ENCODE peak calls at places on chromosomes 7 and 10, in seven cellular contexts. W is HL-60; A is anterior cingulate cortex; P is germinal center; I is activated CD8-positive, alpha-beta memory T cell treated with anti-CD3 and anti-CD28 coated beads, Interleukin-2, amount 50 U/mL, for 48 hours; Z is astrocyte of the cerebellum; L is fibroblast of pulmonary artery. F is an unnamed sample.

GRCh38 chr7:1873857-1874521 is 203.9 kb downstream of the ELFN1 start:
- DNase-seq in W (no peak), A (no peak), P (no peak), I (no peak), Z (no peak), L (no peak), F (no peak)

GRCh38 chr10:18658301-18658991 is 785 bp upstream of the ARL5B start:
- DNase-seq in W (no peak), A (no peak), P (peak), I (peak), Z (no peak), L (peak), F (no peak)

GRCh38 chr10:43965033-43965917 is 316.6 kb upstream of the ZNF32 start:
- DNase-seq in W (no peak), A (no peak), P (peak), I (no peak), Z (peak), L (peak), F (peak)

GRCh38 chr10:70769121-70769520 is 16.1 kb downstream of the TBATA start:
- DNase-seq in W (no peak), A (no peak), P (no peak), I (peak), Z (no peak), L (no peak), F (no peak)

GRCh38 chr10:103734731-103735130 is 120.6 kb downstream of the SH3PXD2A start:
- DNase-seq in W (no peak), A (no peak), P (no peak), I (no peak), Z (no peak), L (no peak), F (no peak)

GRCh38 chr10:124666494-124666893 is 77.7 kb downstream of the FAM53B start:
- DNase-seq in W (no peak), A (no peak), P (no peak), I (no peak), Z (no peak), L (no peak), F (no peak)

GRCh38 chr10:44009891-44010290 is 361.2 kb upstream of the ZNF32 start:
- DNase-seq in W (no peak), A (no peak), P (no peak), I (no peak), Z (no peak), L (no peak), F (no peak)

GRCh38 chr7:114922151-114922651 is 307 bp downstream of the MDFIC start:
- DNase-seq in W (no peak), A (peak), P (peak), I (peak), Z (no peak), L (peak), F (no peak)

GRCh38 chr7:90326500-90326899 is 5.4 kb upstream of the FAM237B start:
- DNase-seq in W (no peak), A (no peak), P (no peak), I (no peak), Z (no peak), L (no peak), F (no peak)

GRCh38 chr10:43340619-43341018 is 30.8 kb upstream of the FXYD4 start:
- DNase-seq in W (no peak), A (no peak), P (no peak), I (no peak), Z (no peak), L (no peak), F (no peak)

GRCh38 chr10:113987805-113988204 is 55.9 kb upstream of the ADRB1 start:
- DNase-seq in W (peak), A (no peak), P (no peak), I (no peak), Z (no peak), L (peak), F (peak)

GRCh38 chr10:12644380-12645144 is 295.2 kb downstream of the CAMK1D start:
- DNase-seq in W (no peak), A (no peak), P (no peak), I (no peak), Z (no peak), L (no peak), F (no peak)

GRCh38 chr10:132404169-132404880 is 7.3 kb downstream of the PWWP2B start:
- DNase-seq in W (no peak), A (no peak), P (no peak), I (no peak), Z (no peak), L (no peak), F (no peak)

F was measured in vagina.